ENCODE peak calls at places on chromosome 22, in ten cellular contexts. Z is H1, H is neural crest cell, P is fibroblast of the aortic adventitia, X is cardiac fibroblast, I is AG09319, Y is dorsolateral prefrontal cortex, F is Peyer's patch, A is kidney, N is choroid plexus epithelial cell. L is an unnamed sample.

GRCh38 chr22:38699784-38700183 is 959 bp downstream of the JOSD1 start:
- DNase-seq in Z (no peak), H (no peak), P (peak), X (peak), I (no peak), Y (no peak), F (no peak), A (no peak), N (peak), L (no peak)

GRCh38 chr22:24244144-24244787 is 616 bp downstream of the GGT5 start:
- DNase-seq in Z (no peak), H (no peak), P (peak), X (peak), I (no peak), Y (no peak), F (no peak), A (peak), N (peak), L (no peak)

GRCh38 chr22:38858492-38858891 is 13.5 kb downstream of the CBX6 start:
- DNase-seq in Z (no peak), H (no peak), P (no peak), X (no peak), I (no peak), Y (no peak), F (no peak), A (no peak), N (no peak), L (no peak)

GRCh38 chr22:21038405-21038804 is 6.0 kb upstream of the SLC7A4 start:
- DNase-seq in Z (no peak), H (no peak), P (peak), X (peak), I (no peak), Y (no peak), F (no peak), A (no peak), N (peak), L (no peak)

GRCh38 chr22:49402169-49402568 is 425.5 kb downstream of the BRD1 start:
- DNase-seq in Z (peak), H (no peak), P (no peak), X (no peak), I (no peak), Y (no peak), F (peak), A (peak), N (no peak), L (no peak)

GRCh38 chr22:40450651-40451050 is 80.3 kb downstream of the SGSM3 start:
- DNase-seq in Z (no peak), H (no peak), P (peak), X (no peak), I (no peak), Y (no peak), F (no peak), A (no peak), N (no peak), L (no peak)

GRCh38 chr22:24542641-24543040 is 12.3 kb downstream of the GUCD1 start:
- DNase-seq in Z (no peak), H (no peak), P (no peak), X (no peak), I (no peak), Y (no peak), F (no peak), A (no peak), N (no peak), L (no peak)

GRCh38 chr22:46663001-46663400 is 42.8 kb downstream of the GRAMD4 start:
- DNase-seq in Z (no peak), H (no peak), P (no peak), X (no peak), I (no peak), Y (no peak), F (no peak), A (no peak), N (no peak), L (no peak)

GRCh38 chr22:47619631-47620030 is 857.2 kb downstream of the TBC1D22A start:
- DNase-seq in Z (peak), H (no peak), P (no peak), X (no peak), I (no peak), Y (no peak), F (peak), A (no peak), N (no peak), L (no peak)

GRCh38 chr22:46934746-46935491 is 172.5 kb downstream of the TBC1D22A start:
- DNase-seq in Z (peak), H (no peak), P (peak), X (peak), I (peak), Y (no peak), F (peak), A (no peak), N (peak), L (no peak)

GRCh38 chr22:38863531-38864131 is 8.4 kb downstream of the CBX6 start:
- DNase-seq in Z (no peak), H (no peak), P (no peak), X (no peak), I (no peak), Y (no peak), F (no peak), A (no peak), N (no peak), L (no peak)

GRCh38 chr22:25062378-25063095 is 110.0 kb downstream of the KIAA1671 start:
- DNase-seq in Z (no peak), H (no peak), P (no peak), X (no peak), I (no peak), Y (no peak), F (peak), A (no peak), N (no peak), L (no peak)

GRCh38 chr22:44214764-44215163 is 34.0 kb downstream of the PARVG start:
- DNase-seq in Z (peak), H (no peak), P (no peak), X (no peak), I (no peak), Y (no peak), F (no peak), A (no peak), N (no peak), L (no peak)

GRCh38 chr22:38947321-38948112 is 9.9 kb upstream of the APOBEC3A start:
- DNase-seq in Z (no peak), H (no peak), P (no peak), X (no peak), I (no peak), Y (no peak), F (peak), A (peak), N (no peak), L (no peak)

DNA sequence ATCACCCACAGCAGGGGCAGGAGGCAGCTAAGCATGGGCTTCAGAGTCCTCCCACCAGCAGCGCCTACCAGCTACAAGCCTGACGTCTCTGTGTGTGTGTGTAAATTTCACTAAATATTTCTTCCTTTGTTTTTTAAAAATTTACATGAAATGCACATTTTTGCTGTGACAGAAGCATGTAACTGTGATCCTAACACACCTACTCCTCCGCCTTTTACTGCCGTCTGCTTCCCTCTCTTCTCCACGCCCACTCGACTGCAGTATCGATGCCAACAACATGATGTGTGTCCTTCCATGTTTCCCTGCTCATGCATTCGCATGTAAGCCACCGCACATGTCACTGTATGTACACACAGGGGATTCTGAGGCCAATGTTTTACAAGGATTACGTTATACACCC is 29.5 kb upstream of the PACSIN2 start:
- DNase-seq in Z (no peak), H (no peak), P (no peak), X (no peak), I (no peak), Y (no peak), F (no peak), A (no peak), N (no peak), L (no peak)
- TF ChIP-seq CTCF in Z (no peak), H (no peak), P (no peak), X (no peak), I (no peak), Y (no peak), F (no peak), A (no peak), N (no peak), L (no peak)

DNA sequence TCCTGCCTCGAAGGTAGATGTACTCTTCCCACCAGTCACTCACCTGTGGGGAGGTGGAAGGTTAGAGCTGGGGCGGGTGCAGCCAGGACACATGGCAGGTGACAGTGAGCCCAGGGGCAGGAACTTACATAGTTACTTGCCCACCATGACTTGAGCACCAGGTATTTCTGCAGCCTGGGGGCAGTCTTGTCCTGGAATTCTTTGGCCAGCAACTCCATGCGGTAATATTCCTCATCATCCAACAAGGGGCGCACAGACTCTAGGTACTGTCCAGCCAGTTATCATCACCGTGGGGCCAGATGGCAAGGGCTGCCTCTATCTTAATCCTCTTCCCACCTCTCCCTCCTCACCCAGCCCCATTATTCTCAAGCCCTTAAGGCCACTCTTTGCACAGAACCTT is 2.2 kb downstream of the CPT1B start:
- DNase-seq in Z (no peak), H (peak), P (peak), X (peak), I (no peak), Y (no peak), F (no peak), A (no peak), N (peak), L (no peak)
- TF ChIP-seq CTCF in Z (peak), H (peak), P (peak), X (peak), I (no peak), Y (no peak), F (no peak), A (no peak), N (peak), L (no peak)

GRCh38 chr22:35411112-35411511 is 11.2 kb downstream of the MCM5 start:
- DNase-seq in Z (no peak), H (no peak), P (no peak), X (no peak), I (no peak), Y (no peak), F (peak), A (no peak), N (no peak), L (no peak)
- TF ChIP-seq CTCF in Z (no peak), H (no peak), P (no peak), X (no peak), I (no peak), Y (no peak), F (peak), A (no peak), N (peak), L (no peak)

DNA sequence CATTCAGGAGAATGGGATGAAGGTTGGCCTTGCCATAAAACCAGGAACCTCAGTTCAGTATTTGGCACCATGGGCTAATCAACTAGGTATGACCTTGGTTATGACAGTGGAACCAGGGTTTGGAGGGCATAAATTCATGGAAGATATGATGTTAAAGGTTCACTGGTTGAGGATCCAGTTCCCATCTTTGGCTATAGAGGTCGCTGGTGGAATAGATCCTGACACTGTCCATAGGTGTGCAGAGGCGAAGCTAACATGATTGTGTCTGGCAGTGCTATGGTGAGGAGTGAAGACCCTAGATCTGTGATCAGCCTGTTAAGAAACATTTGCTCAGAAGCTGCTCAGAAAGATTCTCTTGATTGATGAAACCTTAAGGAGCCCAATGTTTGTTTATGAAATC is 5.7 kb downstream of the NF2 start:
- DNase-seq in Z (no peak), H (no peak), P (no peak), X (no peak), I (no peak), Y (no peak), F (no peak), A (no peak), N (peak), L (no peak)
- TF ChIP-seq CTCF in Z (peak), H (peak), P (no peak), X (peak), I (no peak), Y (no peak), F (no peak), A (peak), N (peak), L (peak)

GRCh38 chr22:36107436-36107835 is 53.1 kb downstream of the APOL3 start:
- DNase-seq in Z (no peak), H (no peak), P (no peak), X (no peak), I (no peak), Y (no peak), F (no peak), A (peak), N (no peak), L (no peak)
- TF ChIP-seq CTCF in Z (no peak), H (no peak), P (no peak), X (no peak), I (no peak), Y (no peak), F (no peak), A (no peak), N (no peak), L (no peak)

GRCh38 chr22:28019360-28019759 is 100.3 kb upstream of the PITPNB start:
- DNase-seq in Z (no peak), H (no peak), P (no peak), X (no peak), I (no peak), Y (no peak), F (peak), A (peak), N (no peak), L (no peak)
- TF ChIP-seq CTCF in Z (no peak), H (no peak), P (no peak), X (no peak), I (no peak), Y (no peak), F (no peak), A (no peak), N (no peak), L (no peak)

GRCh38 chr22:19797631-19798319 is 37.2 kb downstream of the TBX1 start:
- DNase-seq in Z (no peak), H (no peak), P (no peak), X (no peak), I (no peak), Y (no peak), F (no peak), A (peak), N (no peak), L (no peak)

GRCh38 chr22:19800306-19800705 is 39.7 kb downstream of the TBX1 start:
- DNase-seq in Z (no peak), H (no peak), P (no peak), X (no peak), I (no peak), Y (no peak), F (no peak), A (peak), N (no peak), L (no peak)

GRCh38 chr22:19799322-19800190 is 39.0 kb downstream of the TBX1 start:
- DNase-seq in Z (no peak), H (no peak), P (peak), X (peak), I (peak), Y (no peak), F (no peak), A (peak), N (peak), L (no peak)

GRCh38 chr22:19798320-19798665 is 37.7 kb downstream of the TBX1 start:
- DNase-seq in Z (no peak), H (no peak), P (no peak), X (no peak), I (no peak), Y (no peak), F (no peak), A (peak), N (no peak), L (no peak)

GRCh38 chr22:19798825-19799224 is 38.2 kb downstream of the TBX1 start:
- DNase-seq in Z (no peak), H (no peak), P (no peak), X (no peak), I (no peak), Y (no peak), F (no peak), A (peak), N (no peak), L (no peak)
- TF ChIP-seq CTCF in Z (no peak), H (no peak), P (no peak), X (no peak), I (no peak), Y (no peak), F (no peak), A (no peak), N (no peak), L (no peak)

L was measured in progenitor cell of endocrine pancreas.